ENCODE peak calls at places on chromosomes 5 and 9, in eight cellular contexts. I is mesothelial cell of epicardium; X is M059J; V is putamen; L is stimulated activated CD4-positive, alpha-beta T cell treated with anti-CD3 and anti-CD28 coated beads, Interleukin-12 subunit alpha, Interleukin-12 subunit beta, amount 100 ng/mL, for 4 hours; M is GM20000; F is cardiac muscle cell; T is tibial nerve. B is an unnamed sample.
A peak's percentile ranks its signal among the peaks of the same experiment; 100 is the strongest.

GRCh38 chr9:109117856-109118801 is 1.6 kb downstream of the TMEM245 start:
- DNase-seq in L (peak; percentile 27), V (no peak), T (no peak), F (peak; percentile 96), I (no peak), X (peak; percentile 71), M (no peak), B (peak; percentile 9)

GRCh38 chr5:69364414-69364813 is 4.9 kb downstream of the AK6 start:
- DNase-seq in V (no peak), L (no peak), X (peak; percentile 5), M (peak; percentile 25), F (peak; percentile 20), T (no peak), I (no peak), B (no peak)

GRCh38 chr5:20229286-20230005 is 241.4 kb upstream of the CDH18 start:
- DNase-seq in T (no peak), V (no peak), M (no peak), X (no peak), L (no peak), I (no peak), F (peak; percentile 25), B (no peak)

GRCh38 chr5:102418531-102418930 is 80.3 kb downstream of the SLCO6A1 start:
- DNase-seq in X (no peak), V (no peak), M (no peak), L (no peak), I (no peak), T (no peak), F (no peak), B (no peak)

GRCh38 chr9:87109851-87110250 is 162.5 kb upstream of the GAS1 start:
- DNase-seq in T (no peak), I (no peak), X (peak; percentile 38), F (peak; percentile 53), M (no peak), V (no peak), L (no peak), B (no peak)

GRCh38 chr5:150599281-150599680 is 41.2 kb upstream of the SYNPO start:
- DNase-seq in I (no peak), V (no peak), T (no peak), X (no peak), M (no peak), F (no peak), L (no peak), B (no peak)

GRCh38 chr9:72628191-72628590 is 106.8 kb downstream of the TMC1 start:
- DNase-seq in T (no peak), F (no peak), L (no peak), V (no peak), X (no peak), M (no peak), I (no peak), B (no peak)

GRCh38 chr5:76204713-76205112 is 121.5 kb downstream of the SV2C start:
- DNase-seq in I (no peak), M (no peak), T (no peak), V (no peak), F (no peak), X (no peak), L (no peak), B (no peak)

GRCh38 chr9:92501671-92502393 is 19.5 kb upstream of the ASPN start:
- DNase-seq in F (peak; percentile 71), X (peak; percentile 50), I (no peak), T (no peak), V (no peak), L (no peak), M (peak; percentile 36), B (no peak)